ENCODE peak calls at places on chromosome 9, in six cellular contexts. One of them, this sample, is unnamed.

GRCh38 chr9:77594963-77595362 is 53.2 kb downstream of the GNA14 start:
- DNase-seq in endothelial cell: no peak
- DNase-seq in stimulated activated CD8-positive, alpha-beta memory T cell treated with anti-CD3 and anti-CD28 coated beads, Interleukin-12 subunit alpha, Interleukin-12 subunit beta, amount 100 ng/mL, for 4 hours: no peak
- DNase-seq in PC-9: no peak
- DNase-seq in GM03348: no peak
- DNase-seq in foreskin fibroblast: no peak
- DNase-seq in this sample: no peak

GRCh38 chr9:20835364-20836286 is 151.6 kb downstream of the FOCAD start:
- DNase-seq in endothelial cell: no peak
- DNase-seq in stimulated activated CD8-positive, alpha-beta memory T cell treated with anti-CD3 and anti-CD28 coated beads, Interleukin-12 subunit alpha, Interleukin-12 subunit beta, amount 100 ng/mL, for 4 hours: no peak
- DNase-seq in PC-9: peak; percentile 2
- DNase-seq in GM03348: no peak
- DNase-seq in foreskin fibroblast: peak; percentile 55
- DNase-seq in this sample: no peak

GRCh38 chr9:36036780-36037579 is at the start of gene RECK:
- DNase-seq in endothelial cell: peak; percentile 93
- DNase-seq in stimulated activated CD8-positive, alpha-beta memory T cell treated with anti-CD3 and anti-CD28 coated beads, Interleukin-12 subunit alpha, Interleukin-12 subunit beta, amount 100 ng/mL, for 4 hours: peak; percentile 78
- DNase-seq in PC-9: peak; percentile 69
- DNase-seq in GM03348: peak; percentile 95
- DNase-seq in foreskin fibroblast: peak; percentile 97
- DNase-seq in this sample: peak; percentile 37

GRCh38 chr9:133677126-133678010 is 41.2 kb downstream of the DBH start:
- DNase-seq in endothelial cell: no peak
- DNase-seq in stimulated activated CD8-positive, alpha-beta memory T cell treated with anti-CD3 and anti-CD28 coated beads, Interleukin-12 subunit alpha, Interleukin-12 subunit beta, amount 100 ng/mL, for 4 hours: peak; percentile 13
- DNase-seq in PC-9: no peak
- DNase-seq in GM03348: no peak
- DNase-seq in foreskin fibroblast: no peak
- DNase-seq in this sample: no peak

GRCh38 chr9:136016882-136017812 is 56.0 kb upstream of the UBAC1 start:
- DNase-seq in endothelial cell: peak; percentile 31
- DNase-seq in stimulated activated CD8-positive, alpha-beta memory T cell treated with anti-CD3 and anti-CD28 coated beads, Interleukin-12 subunit alpha, Interleukin-12 subunit beta, amount 100 ng/mL, for 4 hours: no peak
- DNase-seq in PC-9: no peak
- DNase-seq in GM03348: no peak
- DNase-seq in foreskin fibroblast: no peak
- DNase-seq in this sample: no peak

GRCh38 chr9:99023831-99024230 is 80.1 kb downstream of the COL15A1 start:
- DNase-seq in endothelial cell: no peak
- DNase-seq in stimulated activated CD8-positive, alpha-beta memory T cell treated with anti-CD3 and anti-CD28 coated beads, Interleukin-12 subunit alpha, Interleukin-12 subunit beta, amount 100 ng/mL, for 4 hours: no peak
- DNase-seq in PC-9: no peak
- DNase-seq in GM03348: no peak
- DNase-seq in foreskin fibroblast: peak; percentile 34
- DNase-seq in this sample: no peak

GRCh38 chr9:26326473-26327044 is 566.0 kb downstream of the CAAP1 start:
- DNase-seq in endothelial cell: peak; percentile 50
- DNase-seq in stimulated activated CD8-positive, alpha-beta memory T cell treated with anti-CD3 and anti-CD28 coated beads, Interleukin-12 subunit alpha, Interleukin-12 subunit beta, amount 100 ng/mL, for 4 hours: no peak
- DNase-seq in PC-9: peak; percentile 28
- DNase-seq in GM03348: peak; percentile 42
- DNase-seq in foreskin fibroblast: peak; percentile 68
- DNase-seq in this sample: peak; percentile 15

GRCh38 chr9:87464110-87464991 is 33.3 kb upstream of the DAPK1 start:
- DNase-seq in endothelial cell: no peak
- DNase-seq in stimulated activated CD8-positive, alpha-beta memory T cell treated with anti-CD3 and anti-CD28 coated beads, Interleukin-12 subunit alpha, Interleukin-12 subunit beta, amount 100 ng/mL, for 4 hours: no peak
- DNase-seq in PC-9: no peak
- DNase-seq in GM03348: no peak
- DNase-seq in foreskin fibroblast: no peak
- DNase-seq in this sample: no peak

GRCh38 chr9:3906437-3907213 is 380.8 kb upstream of the RFX3 start:
- DNase-seq in endothelial cell: no peak
- DNase-seq in stimulated activated CD8-positive, alpha-beta memory T cell treated with anti-CD3 and anti-CD28 coated beads, Interleukin-12 subunit alpha, Interleukin-12 subunit beta, amount 100 ng/mL, for 4 hours: no peak
- DNase-seq in PC-9: peak; percentile 40
- DNase-seq in GM03348: peak; percentile 92
- DNase-seq in foreskin fibroblast: peak; percentile 88
- DNase-seq in this sample: peak; percentile 43

GRCh38 chr9:70880523-70880922 is 240.9 kb downstream of the TRPM3 start:
- DNase-seq in endothelial cell: no peak
- DNase-seq in stimulated activated CD8-positive, alpha-beta memory T cell treated with anti-CD3 and anti-CD28 coated beads, Interleukin-12 subunit alpha, Interleukin-12 subunit beta, amount 100 ng/mL, for 4 hours: no peak
- DNase-seq in PC-9: no peak
- DNase-seq in GM03348: no peak
- DNase-seq in foreskin fibroblast: no peak
- DNase-seq in this sample: no peak

GRCh38 chr9:69743930-69744329 is 15.9 kb downstream of the PTAR1 start:
- DNase-seq in endothelial cell: no peak
- DNase-seq in stimulated activated CD8-positive, alpha-beta memory T cell treated with anti-CD3 and anti-CD28 coated beads, Interleukin-12 subunit alpha, Interleukin-12 subunit beta, amount 100 ng/mL, for 4 hours: no peak
- DNase-seq in PC-9: no peak
- DNase-seq in GM03348: no peak
- DNase-seq in foreskin fibroblast: no peak
- DNase-seq in this sample: no peak

GRCh38 chr9:114246558-114246957 is 76.3 kb upstream of the ORM1 start:
- DNase-seq in endothelial cell: no peak
- DNase-seq in stimulated activated CD8-positive, alpha-beta memory T cell treated with anti-CD3 and anti-CD28 coated beads, Interleukin-12 subunit alpha, Interleukin-12 subunit beta, amount 100 ng/mL, for 4 hours: no peak
- DNase-seq in PC-9: no peak
- DNase-seq in GM03348: no peak
- DNase-seq in foreskin fibroblast: peak; percentile 75
- DNase-seq in this sample: no peak

GRCh38 chr9:136729144-136729543 is 13.6 kb downstream of the LCN10 start:
- DNase-seq in endothelial cell: no peak
- DNase-seq in stimulated activated CD8-positive, alpha-beta memory T cell treated with anti-CD3 and anti-CD28 coated beads, Interleukin-12 subunit alpha, Interleukin-12 subunit beta, amount 100 ng/mL, for 4 hours: no peak
- DNase-seq in PC-9: no peak
- DNase-seq in GM03348: peak; percentile 60
- DNase-seq in foreskin fibroblast: peak; percentile 58
- DNase-seq in this sample: no peak

GRCh38 chr9:33329117-33329563 is 38.8 kb downstream of the NFX1 start:
- DNase-seq in endothelial cell: no peak
- DNase-seq in stimulated activated CD8-positive, alpha-beta memory T cell treated with anti-CD3 and anti-CD28 coated beads, Interleukin-12 subunit alpha, Interleukin-12 subunit beta, amount 100 ng/mL, for 4 hours: no peak
- DNase-seq in PC-9: peak; percentile 79
- DNase-seq in GM03348: peak; percentile 69
- DNase-seq in foreskin fibroblast: peak; percentile 91
- DNase-seq in this sample: no peak

GRCh38 chr9:128629136-128629535 is 27.5 kb downstream of the DYNC2I2 start:
- DNase-seq in endothelial cell: no peak
- DNase-seq in stimulated activated CD8-positive, alpha-beta memory T cell treated with anti-CD3 and anti-CD28 coated beads, Interleukin-12 subunit alpha, Interleukin-12 subunit beta, amount 100 ng/mL, for 4 hours: no peak
- DNase-seq in PC-9: no peak
- DNase-seq in GM03348: no peak
- DNase-seq in foreskin fibroblast: no peak
- DNase-seq in this sample: no peak